ENCODE peak calls at places on chromosomes 11 and 22, in nine cellular contexts. D is endothelial cell, H is body of pancreas, L is psoas muscle, G is right lobe of liver, N is neural crest cell, O is Calu3, F is fibroblast of mammary gland, V is epithelial cell of esophagus. A is an unnamed sample.

GRCh38 chr11:1654388-1655167 is 25.0 kb downstream of the KRTAP5-5 start:
- DNase-seq in O (no peak), F (no peak), V (no peak), N (no peak), H (no peak), G (peak), L (no peak), D (no peak), A (no peak)

GRCh38 chr11:57260937-57261783 is 24.1 kb upstream of the APLNR start:
- DNase-seq in N (no peak), G (no peak), D (no peak), O (no peak), F (no peak), L (no peak), H (no peak), V (no peak), A (no peak)

GRCh38 chr11:27471588-27472397 is 797 bp downstream of the LGR4 start:
- DNase-seq in N (peak), O (peak), F (no peak), G (peak), H (peak), D (peak), L (peak), V (peak), A (peak)

GRCh38 chr11:113249491-113249763 is 65.0 kb upstream of the TTC12 start:
- DNase-seq in L (no peak), V (no peak), G (no peak), F (peak), D (no peak), O (peak), N (no peak), H (no peak), A (no peak)

GRCh38 chr11:12273618-12273995 is 103.8 kb upstream of the PARVA start:
- DNase-seq in O (no peak), D (no peak), H (no peak), V (no peak), G (peak), F (no peak), N (no peak), L (no peak), A (no peak)

GRCh38 chr11:8870461-8871282 is 40.3 kb upstream of the AKIP1 start:
- DNase-seq in D (peak), N (peak), O (peak), L (peak), F (peak), G (peak), H (peak), V (peak), A (no peak)

GRCh38 chr11:27705873-27706820 is 5.9 kb upstream of the BDNF start:
- DNase-seq in G (no peak), L (no peak), F (peak), O (peak), H (no peak), N (no peak), V (peak), D (no peak), A (no peak)

GRCh38 chr11:7600205-7600775 is 73.0 kb downstream of the CYB5R2 start:
- DNase-seq in G (peak), H (peak), V (peak), D (peak), O (peak), N (peak), L (peak), F (peak), A (peak)

GRCh38 chr11:125082611-125083311 is 19.7 kb downstream of the SLC37A2 start:
- DNase-seq in V (peak), D (no peak), G (no peak), H (no peak), F (peak), O (peak), L (no peak), N (no peak), A (no peak)

GRCh38 chr11:121226415-121227263 is 65.9 kb upstream of the SC5D start:
- DNase-seq in D (no peak), O (no peak), N (no peak), L (no peak), F (no peak), H (no peak), G (no peak), V (no peak), A (no peak)

GRCh38 chr11:119179983-119180382 is 5.3 kb upstream of the NHERF4 start:
- DNase-seq in D (no peak), H (no peak), L (no peak), V (no peak), N (no peak), G (peak), F (no peak), O (no peak), A (no peak)

GRCh38 chr11:27718346-27718852 is 18.1 kb upstream of the BDNF start:
- DNase-seq in G (no peak), D (peak), V (peak), H (no peak), F (peak), N (peak), L (no peak), O (peak), A (no peak)

GRCh38 chr22:23789121-23789520 is 2.4 kb downstream of the SMARCB1 start:
- DNase-seq in G (no peak), V (no peak), H (no peak), N (no peak), O (no peak), F (no peak), D (no peak), L (no peak), A (no peak)

GRCh38 chr11:45560153-45560934 is 105.1 kb downstream of the CHST1 start:
- DNase-seq in L (peak), F (peak), G (no peak), O (no peak), V (no peak), N (no peak), H (no peak), D (no peak), A (no peak)

GRCh38 chr11:128367573-128367972 is 219.8 kb downstream of the ETS1 start:
- DNase-seq in H (no peak), O (no peak), L (no peak), N (no peak), F (no peak), V (no peak), G (no peak), D (no peak), A (no peak)

GRCh38 chr11:128874406-128874805 is 7.3 kb upstream of the KCNJ1 start:
- DNase-seq in L (no peak), F (peak), V (no peak), G (no peak), H (no peak), O (no peak), N (no peak), D (no peak), A (no peak)

GRCh38 chr11:72573380-72573949 is 100.8 kb downstream of the PDE2A start:
- DNase-seq in H (peak), L (no peak), V (peak), O (peak), F (peak), N (peak), G (peak), D (peak), A (no peak)

GRCh38 chr11:117786099-117786870 is 10.7 kb downstream of the DSCAML1 start:
- DNase-seq in F (peak), H (no peak), G (no peak), L (no peak), O (no peak), D (no peak), V (peak), N (no peak), A (no peak)

GRCh38 chr22:48156603-48157355 is 1394.3 kb downstream of the TBC1D22A start:
- DNase-seq in O (no peak), H (no peak), G (no peak), F (no peak), D (no peak), V (no peak), L (no peak), N (no peak), A (no peak)

GRCh38 chr11:78332174-78332866 is 85.3 kb downstream of the GAB2 start:
- DNase-seq in N (no peak), L (no peak), V (no peak), G (no peak), F (no peak), D (no peak), H (no peak), O (no peak), A (no peak)

GRCh38 chr11:125290263-125290662 is 125.7 kb downstream of the PKNOX2 start:
- DNase-seq in N (no peak), O (no peak), L (no peak), H (no peak), V (no peak), D (no peak), F (no peak), G (no peak), A (no peak)

GRCh38 chr11:123195182-123196059 is at the start of gene CLMP:
- DNase-seq in D (peak), V (no peak), F (peak), O (no peak), L (peak), N (no peak), G (no peak), H (peak), A (no peak)

GRCh38 chr11:45927332-45927683 is 4.9 kb downstream of the LARGE2 start:
- DNase-seq in L (no peak), H (peak), G (no peak), O (no peak), D (no peak), V (no peak), F (no peak), N (no peak), A (no peak)

GRCh38 chr11:69892237-69892985 is 73.2 kb upstream of the FGF3 start:
- DNase-seq in G (no peak), N (no peak), V (no peak), O (peak), F (no peak), H (no peak), L (peak), D (peak), A (no peak)

GRCh38 chr11:8309862-8310261 is 46.2 kb upstream of the LMO1 start:
- DNase-seq in H (peak), O (peak), L (no peak), N (no peak), F (no peak), G (no peak), D (no peak), V (peak), A (peak)

GRCh38 chr22:37561209-37562048 is 1.1 kb downstream of the CDC42EP1 start:
- DNase-seq in O (peak), N (peak), G (peak), F (peak), V (peak), L (peak), H (peak), D (peak), A (peak)

GRCh38 chr11:118202599-118203422 is 22.0 kb downstream of the JAML start:
- DNase-seq in G (peak), V (no peak), D (no peak), L (no peak), N (no peak), O (peak), F (no peak), H (no peak), A (no peak)

GRCh38 chr11:114061053-114062049 is 1.8 kb downstream of the ZBTB16 start:
- DNase-seq in V (peak), H (peak), O (no peak), D (peak), F (peak), G (peak), L (peak), N (no peak), A (no peak)

GRCh38 chr22:27309713-27310112 is 491.8 kb downstream of the MN1 start:
- DNase-seq in G (no peak), V (no peak), N (no peak), O (no peak), D (no peak), L (no peak), H (no peak), F (no peak), A (no peak)

GRCh38 chr22:37898441-37899181 is 7.5 kb upstream of the MICALL1 start:
- DNase-seq in L (no peak), H (peak), F (no peak), O (peak), V (peak), D (no peak), G (no peak), N (no peak), A (no peak)

GRCh38 chr11:116530705-116531104 is 242.1 kb downstream of the BUD13 start:
- DNase-seq in D (no peak), O (no peak), V (no peak), L (no peak), H (no peak), N (no peak), G (no peak), F (no peak), A (no peak)

GRCh38 chr11:116534270-116534975 is 238.4 kb downstream of the BUD13 start:
- DNase-seq in F (no peak), G (peak), H (no peak), L (no peak), D (no peak), O (no peak), V (no peak), N (no peak), A (no peak)

GRCh38 chr11:116535120-116535519 is 237.7 kb downstream of the BUD13 start:
- DNase-seq in O (no peak), H (no peak), G (peak), F (no peak), D (no peak), V (no peak), L (no peak), N (no peak), A (no peak)

GRCh38 chr11:116532066-116532465 is 240.7 kb downstream of the BUD13 start:
- DNase-seq in O (no peak), L (no peak), G (peak), D (no peak), N (no peak), F (no peak), H (no peak), V (no peak), A (no peak)

GRCh38 chr11:116533186-116533825 is 239.5 kb downstream of the BUD13 start:
- DNase-seq in V (no peak), L (no peak), N (peak), G (peak), F (no peak), D (no peak), O (no peak), H (no peak), A (no peak)
- TF ChIP-seq CTCF in V (no peak), L (no peak), N (no peak), G (no peak), F (no peak), D (no peak), O (no peak), H (no peak), A (no peak)

GRCh38 chr11:75271730-75272129 is 31.2 kb downstream of the TPBGL start:
- DNase-seq in L (no peak), H (no peak), G (peak), V (no peak), D (no peak), O (no peak), F (no peak), N (no peak), A (peak)

GRCh38 chr11:75269896-75270295 is 29.3 kb downstream of the TPBGL start:
- DNase-seq in L (no peak), D (no peak), F (no peak), V (no peak), H (no peak), O (no peak), N (no peak), G (peak), A (peak)

GRCh38 chr11:75269367-75269660 is 28.7 kb downstream of the TPBGL start:
- DNase-seq in L (no peak), F (no peak), N (no peak), V (no peak), O (no peak), H (no peak), G (no peak), D (no peak), A (no peak)

GRCh38 chr11:75272391-75272790 is 31.8 kb downstream of the TPBGL start:
- DNase-seq in L (no peak), G (peak), H (no peak), D (no peak), F (no peak), V (no peak), N (no peak), O (no peak), A (peak)

GRCh38 chr11:75270896-75271415 is 30.4 kb downstream of the TPBGL start:
- DNase-seq in V (peak), G (peak), N (no peak), F (peak), H (no peak), D (no peak), O (no peak), L (no peak), A (peak)
- TF ChIP-seq CTCF in V (peak), G (no peak), N (peak), F (peak), H (no peak), D (no peak), O (peak), L (no peak), A (peak)

DNA sequence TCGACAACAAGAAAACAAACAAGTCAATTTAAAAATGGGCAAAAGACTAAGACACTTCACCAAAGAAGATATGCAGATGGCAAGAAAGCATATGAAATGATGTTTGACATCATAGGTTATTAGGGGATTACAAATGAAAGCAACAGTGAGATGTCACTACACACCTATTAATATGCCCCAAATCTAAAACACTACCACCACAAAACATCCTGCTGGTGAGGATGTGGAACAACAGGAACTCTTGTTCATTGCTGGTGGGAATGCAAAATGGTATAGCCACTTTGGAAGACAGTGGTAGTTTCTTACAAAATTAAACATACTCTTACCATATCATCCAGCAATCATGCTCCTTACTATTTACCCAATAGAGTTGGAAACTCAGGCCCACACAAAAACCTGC is 29.0 kb downstream of the PRRG4 start:
- DNase-seq in G (no peak), V (no peak), F (no peak), L (no peak), O (no peak), H (no peak), N (no peak), D (no peak), A (no peak)
- TF ChIP-seq CTCF in G (no peak), V (peak), F (peak), L (no peak), O (no peak), H (no peak), N (peak), D (peak), A (peak)

GRCh38 chr22:46763051-46763705 is 728 bp downstream of the TBC1D22A start:
- DNase-seq in G (no peak), N (no peak), V (no peak), O (no peak), D (peak), L (peak), H (no peak), F (peak), A (no peak)

GRCh38 chr22:46761017-46761416 is 1.4 kb upstream of the TBC1D22A start:
- DNase-seq in D (no peak), L (no peak), G (no peak), V (no peak), F (no peak), O (no peak), N (no peak), H (no peak), A (no peak)

GRCh38 chr22:46764140-46764680 is 1.8 kb downstream of the TBC1D22A start:
- DNase-seq in L (no peak), V (no peak), N (no peak), O (no peak), F (no peak), D (no peak), G (no peak), H (no peak), A (no peak)

GRCh38 chr22:46761539-46762237 is 762 bp upstream of the TBC1D22A start:
- DNase-seq in L (no peak), H (no peak), N (no peak), G (no peak), O (no peak), V (no peak), F (no peak), D (no peak), A (no peak)

GRCh38 chr22:46762238-46763050 is at the start of gene TBC1D22A:
- DNase-seq in V (peak), O (peak), G (peak), D (peak), L (peak), N (peak), F (peak), H (peak), A (peak)
- TF ChIP-seq CTCF in V (no peak), O (no peak), G (peak), D (no peak), L (no peak), N (peak), F (no peak), H (peak), A (no peak)

A was measured in CD14-positive monocyte.